ENCODE peak calls at places on chromosomes 16 and 17, in seven cellular contexts. One of them, this sample, is unnamed.

GRCh38 chr17:32266389-32267269 is 997 bp downstream of the RHBDL3 start:
- DNase-seq in stomach: no peak
- DNase-seq in upper lobe of right lung: no peak
- DNase-seq in PC-9: no peak
- DNase-seq in cardiac muscle cell: no peak
- DNase-seq in psoas muscle: no peak
- DNase-seq in Karpas-422: no peak
- DNase-seq in this sample: no peak

GRCh38 chr17:57554826-57555635 is 190.1 kb downstream of the CCDC182 start:
- DNase-seq in stomach: no peak
- DNase-seq in upper lobe of right lung: no peak
- DNase-seq in PC-9: no peak
- DNase-seq in cardiac muscle cell: no peak
- DNase-seq in psoas muscle: no peak
- DNase-seq in Karpas-422: no peak
- DNase-seq in this sample: no peak

GRCh38 chr16:14462811-14463210 is 167.2 kb downstream of the PARN start:
- DNase-seq in stomach: no peak
- DNase-seq in upper lobe of right lung: no peak
- DNase-seq in PC-9: no peak
- DNase-seq in cardiac muscle cell: peak; percentile 16
- DNase-seq in psoas muscle: no peak
- DNase-seq in Karpas-422: no peak
- DNase-seq in this sample: no peak

GRCh38 chr16:57859331-57859730 is 57.0 kb upstream of the KIFC3 start:
- DNase-seq in stomach: no peak
- DNase-seq in upper lobe of right lung: no peak
- DNase-seq in PC-9: no peak
- DNase-seq in cardiac muscle cell: peak; percentile 66
- DNase-seq in psoas muscle: no peak
- DNase-seq in Karpas-422: no peak
- DNase-seq in this sample: no peak

GRCh38 chr16:887846-888245 is 82.9 kb downstream of the LMF1 start:
- DNase-seq in stomach: no peak
- DNase-seq in upper lobe of right lung: no peak
- DNase-seq in PC-9: no peak
- DNase-seq in cardiac muscle cell: no peak
- DNase-seq in psoas muscle: peak; percentile 4
- DNase-seq in Karpas-422: no peak
- DNase-seq in this sample: no peak

GRCh38 chr17:35679007-35679682 is 52.3 kb upstream of the RASL10B start:
- DNase-seq in stomach: no peak
- DNase-seq in upper lobe of right lung: no peak
- DNase-seq in PC-9: no peak
- DNase-seq in cardiac muscle cell: no peak
- DNase-seq in psoas muscle: no peak
- DNase-seq in Karpas-422: no peak
- DNase-seq in this sample: no peak

GRCh38 chr17:11705111-11705510 is 106.8 kb downstream of the DNAH9 start:
- DNase-seq in stomach: no peak
- DNase-seq in upper lobe of right lung: no peak
- DNase-seq in PC-9: no peak
- DNase-seq in cardiac muscle cell: no peak
- DNase-seq in psoas muscle: no peak
- DNase-seq in Karpas-422: no peak
- DNase-seq in this sample: no peak

GRCh38 chr17:37107406-37108083 is 158.8 kb downstream of the AATF start:
- DNase-seq in stomach: peak; percentile 87
- DNase-seq in upper lobe of right lung: peak; percentile 85
- DNase-seq in PC-9: no peak
- DNase-seq in cardiac muscle cell: peak; percentile 36
- DNase-seq in psoas muscle: peak; percentile 45
- DNase-seq in Karpas-422: no peak
- DNase-seq in this sample: no peak

GRCh38 chr17:70938311-70938710 is 769.0 kb downstream of the KCNJ2 start:
- DNase-seq in stomach: no peak
- DNase-seq in upper lobe of right lung: no peak
- DNase-seq in PC-9: no peak
- DNase-seq in cardiac muscle cell: no peak
- DNase-seq in psoas muscle: no peak
- DNase-seq in Karpas-422: no peak
- DNase-seq in this sample: no peak

GRCh38 chr17:40369923-40370322 is 5.4 kb upstream of the GJD3 start:
- DNase-seq in stomach: no peak
- DNase-seq in upper lobe of right lung: peak; percentile 44
- DNase-seq in PC-9: no peak
- DNase-seq in cardiac muscle cell: no peak
- DNase-seq in psoas muscle: no peak
- DNase-seq in Karpas-422: no peak
- DNase-seq in this sample: no peak

GRCh38 chr16:82051656-82052055 is 16.6 kb downstream of the HSD17B2 start:
- DNase-seq in stomach: no peak
- DNase-seq in upper lobe of right lung: no peak
- DNase-seq in PC-9: no peak
- DNase-seq in cardiac muscle cell: no peak
- DNase-seq in psoas muscle: no peak
- DNase-seq in Karpas-422: no peak
- DNase-seq in this sample: no peak

GRCh38 chr16:7218936-7219335 is 113.7 kb upstream of the RBFOX1 start:
- DNase-seq in stomach: no peak
- DNase-seq in upper lobe of right lung: no peak
- DNase-seq in PC-9: no peak
- DNase-seq in cardiac muscle cell: no peak
- DNase-seq in psoas muscle: no peak
- DNase-seq in Karpas-422: no peak
- DNase-seq in this sample: no peak

GRCh38 chr17:4001048-4001590 is 36.9 kb upstream of the ATP2A3 start:
- DNase-seq in stomach: no peak
- DNase-seq in upper lobe of right lung: no peak
- DNase-seq in PC-9: no peak
- DNase-seq in cardiac muscle cell: peak; percentile 50
- DNase-seq in psoas muscle: no peak
- DNase-seq in Karpas-422: no peak
- DNase-seq in this sample: no peak

GRCh38 chr17:15291674-15292361 is 26.7 kb upstream of the PMP22 start:
- DNase-seq in stomach: peak; percentile 26
- DNase-seq in upper lobe of right lung: no peak
- DNase-seq in PC-9: no peak
- DNase-seq in cardiac muscle cell: peak; percentile 83
- DNase-seq in psoas muscle: no peak
- DNase-seq in Karpas-422: no peak
- DNase-seq in this sample: no peak

GRCh38 chr17:76138234-76138895 is 2.7 kb downstream of the FOXJ1 start:
- DNase-seq in stomach: no peak
- DNase-seq in upper lobe of right lung: no peak
- DNase-seq in PC-9: no peak
- DNase-seq in cardiac muscle cell: no peak
- DNase-seq in psoas muscle: no peak
- DNase-seq in Karpas-422: no peak
- DNase-seq in this sample: no peak

GRCh38 chr17:72416054-72416691 is 295.4 kb downstream of the SOX9 start:
- DNase-seq in stomach: no peak
- DNase-seq in upper lobe of right lung: no peak
- DNase-seq in PC-9: peak; percentile 48
- DNase-seq in cardiac muscle cell: peak; percentile 12
- DNase-seq in psoas muscle: no peak
- DNase-seq in Karpas-422: no peak
- DNase-seq in this sample: no peak

GRCh38 chr16:57677622-57678369 is 9.7 kb downstream of the ADGRG3 start:
- DNase-seq in stomach: peak; percentile 73
- DNase-seq in upper lobe of right lung: no peak
- DNase-seq in PC-9: peak; percentile 33
- DNase-seq in cardiac muscle cell: no peak
- DNase-seq in psoas muscle: no peak
- DNase-seq in Karpas-422: no peak
- DNase-seq in this sample: no peak

GRCh38 chr17:77602062-77602746 is 356.3 kb upstream of the TNRC6C start:
- DNase-seq in stomach: peak; percentile 27
- DNase-seq in upper lobe of right lung: peak; percentile 55
- DNase-seq in PC-9: no peak
- DNase-seq in cardiac muscle cell: peak; percentile 54
- DNase-seq in psoas muscle: peak; percentile 79
- DNase-seq in Karpas-422: peak; percentile 15
- DNase-seq in this sample: no peak
- H3K4me3 ChIP-seq in stomach: no peak overlapping the region
- H3K4me3 ChIP-seq in upper lobe of right lung: no peak overlapping the region
- H3K4me3 ChIP-seq in PC-9: no peak overlapping the region
- H3K4me3 ChIP-seq in cardiac muscle cell: no peak overlapping the region
- H3K4me3 ChIP-seq in psoas muscle: peak overlapping the region; percentile 36
- H3K4me3 ChIP-seq in Karpas-422: no peak overlapping the region
- H3K4me3 ChIP-seq in this sample: no peak overlapping the region

GRCh38 chr17:79282294-79282693 is 207.7 kb downstream of the ENGASE start:
- DNase-seq in stomach: no peak
- DNase-seq in upper lobe of right lung: no peak
- DNase-seq in PC-9: no peak
- DNase-seq in cardiac muscle cell: no peak
- DNase-seq in psoas muscle: no peak
- DNase-seq in Karpas-422: no peak
- DNase-seq in this sample: no peak

GRCh38 chr17:79288950-79289349 is 214.3 kb downstream of the ENGASE start:
- DNase-seq in stomach: no peak
- DNase-seq in upper lobe of right lung: no peak
- DNase-seq in PC-9: no peak
- DNase-seq in cardiac muscle cell: no peak
- DNase-seq in psoas muscle: no peak
- DNase-seq in Karpas-422: no peak
- DNase-seq in this sample: no peak

GRCh38 chr17:79290726-79291125 is 216.1 kb downstream of the ENGASE start:
- DNase-seq in stomach: no peak
- DNase-seq in upper lobe of right lung: no peak
- DNase-seq in PC-9: no peak
- DNase-seq in cardiac muscle cell: no peak
- DNase-seq in psoas muscle: no peak
- DNase-seq in Karpas-422: no peak
- DNase-seq in this sample: no peak

GRCh38 chr17:79285973-79286372 is 211.3 kb downstream of the ENGASE start:
- DNase-seq in stomach: no peak
- DNase-seq in upper lobe of right lung: no peak
- DNase-seq in PC-9: no peak
- DNase-seq in cardiac muscle cell: no peak
- DNase-seq in psoas muscle: no peak
- DNase-seq in Karpas-422: no peak
- DNase-seq in this sample: no peak

DNA sequence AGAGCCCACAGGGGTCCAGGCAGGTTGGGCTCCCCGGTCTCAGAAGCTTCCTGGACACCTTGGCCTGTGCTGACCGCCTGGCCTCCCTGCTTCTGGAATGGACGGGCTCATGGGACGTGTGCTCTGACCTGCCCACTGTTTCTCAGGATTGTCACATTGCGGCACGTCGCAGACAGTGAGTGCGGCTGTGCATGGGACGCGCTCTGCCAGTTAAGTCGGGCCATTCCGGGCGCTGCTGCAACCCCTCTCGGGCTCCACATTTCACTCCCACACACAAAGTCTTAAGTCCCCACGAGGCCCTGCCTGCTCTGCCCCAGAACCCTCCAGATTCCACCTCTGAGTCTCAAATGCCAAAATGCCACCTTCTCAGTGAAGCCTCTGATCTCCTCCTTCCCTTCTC is 213.1 kb downstream of the ENGASE start:
- DNase-seq in stomach: no peak
- DNase-seq in upper lobe of right lung: no peak
- DNase-seq in PC-9: no peak
- DNase-seq in cardiac muscle cell: no peak
- DNase-seq in psoas muscle: no peak
- DNase-seq in Karpas-422: no peak
- DNase-seq in this sample: no peak
- H3K27me3 ChIP-seq in stomach: peaks cover 15% of the 10 kb centered on the region
- H3K27me3 ChIP-seq in upper lobe of right lung: peaks cover 33% of the 10 kb centered on the region
- H3K27me3 ChIP-seq in PC-9: peaks cover 95% of the 10 kb centered on the region
- H3K27me3 ChIP-seq in cardiac muscle cell: peaks cover 20% of the 10 kb centered on the region
- H3K27me3 ChIP-seq in psoas muscle: peaks cover 6% of the 10 kb centered on the region
- H3K27me3 ChIP-seq in Karpas-422: no peaks in the 10 kb centered on the region
- H3K27me3 ChIP-seq in this sample: no peaks in the 10 kb centered on the region

GRCh38 chr17:43768382-43768781 is 9.8 kb upstream of the SOST start:
- DNase-seq in stomach: peak; percentile 67
- DNase-seq in upper lobe of right lung: peak; percentile 79
- DNase-seq in PC-9: no peak
- DNase-seq in cardiac muscle cell: no peak
- DNase-seq in psoas muscle: peak; percentile 45
- DNase-seq in Karpas-422: no peak
- DNase-seq in this sample: no peak

GRCh38 chr17:43767053-43767712 is 8.6 kb upstream of the SOST start:
- DNase-seq in stomach: peak; percentile 15
- DNase-seq in upper lobe of right lung: no peak
- DNase-seq in PC-9: no peak
- DNase-seq in cardiac muscle cell: no peak
- DNase-seq in psoas muscle: no peak
- DNase-seq in Karpas-422: no peak
- DNase-seq in this sample: no peak

GRCh38 chr17:43768943-43769342 is 9.8 kb downstream of the DUSP3 start:
- DNase-seq in stomach: no peak
- DNase-seq in upper lobe of right lung: no peak
- DNase-seq in PC-9: no peak
- DNase-seq in cardiac muscle cell: no peak
- DNase-seq in psoas muscle: no peak
- DNase-seq in Karpas-422: no peak
- DNase-seq in this sample: no peak

GRCh38 chr17:43766413-43767052 is 7.9 kb upstream of the SOST start:
- DNase-seq in stomach: peak; percentile 71
- DNase-seq in upper lobe of right lung: peak; percentile 81
- DNase-seq in PC-9: peak; percentile 46
- DNase-seq in cardiac muscle cell: peak; percentile 64
- DNase-seq in psoas muscle: peak; percentile 64
- DNase-seq in Karpas-422: peak; percentile 71
- DNase-seq in this sample: peak; percentile 38

DNA sequence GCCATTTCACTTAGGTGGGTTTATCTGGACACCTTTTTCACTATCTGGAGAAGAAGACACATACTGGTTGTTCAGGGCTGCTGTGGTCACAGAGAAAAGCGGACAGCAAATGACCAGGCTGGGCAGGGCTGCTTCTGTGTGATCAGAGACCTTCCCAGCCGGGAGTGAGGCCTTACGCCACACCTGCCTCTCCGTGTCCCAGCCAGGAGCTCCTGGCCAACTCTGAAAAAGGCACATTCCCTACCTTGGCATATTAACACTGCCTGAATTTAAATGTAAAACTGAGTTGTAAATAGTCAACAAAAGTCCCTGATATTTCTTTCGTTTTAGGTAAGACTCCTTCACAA is 9.1 kb upstream of the SOST start:
- DNase-seq in stomach: peak; percentile 23
- DNase-seq in upper lobe of right lung: no peak
- DNase-seq in PC-9: no peak
- DNase-seq in cardiac muscle cell: no peak
- DNase-seq in psoas muscle: no peak
- DNase-seq in Karpas-422: no peak
- DNase-seq in this sample: no peak
- H3K4me1 ChIP-seq in stomach: peaks cover 52% of the 10 kb centered on the region
- H3K4me1 ChIP-seq in upper lobe of right lung: peaks cover 7% of the 10 kb centered on the region
- H3K4me1 ChIP-seq in PC-9: no peaks in the 10 kb centered on the region
- H3K4me1 ChIP-seq in cardiac muscle cell: no peaks in the 10 kb centered on the region
- H3K4me1 ChIP-seq in psoas muscle: peaks cover 40% of the 10 kb centered on the region
- H3K4me1 ChIP-seq in Karpas-422: peaks cover 5% of the 10 kb centered on the region
- H3K4me1 ChIP-seq in this sample: no peaks in the 10 kb centered on the region

DNA sequence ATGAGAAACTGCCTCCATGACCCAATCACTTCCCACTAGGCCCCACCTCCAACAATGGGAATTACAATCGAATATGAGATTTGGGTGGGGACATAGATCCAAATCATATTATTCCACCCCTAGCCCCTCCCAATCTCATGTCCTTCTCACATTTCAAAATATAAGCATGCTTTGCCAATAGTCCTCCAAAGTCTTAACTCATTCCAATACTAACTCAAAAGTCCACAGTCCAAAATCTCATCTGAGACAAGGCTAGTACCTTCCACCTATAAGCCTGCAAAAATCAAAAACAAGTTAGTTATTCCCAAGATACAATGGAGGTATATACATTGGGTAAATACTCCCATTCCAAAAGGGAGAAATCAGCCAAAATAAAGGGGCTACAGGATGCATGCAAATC is 12.9 kb downstream of the CLEC10A start:
- DNase-seq in stomach: no peak
- DNase-seq in upper lobe of right lung: no peak
- DNase-seq in PC-9: no peak
- DNase-seq in cardiac muscle cell: no peak
- DNase-seq in psoas muscle: no peak
- DNase-seq in Karpas-422: no peak
- DNase-seq in this sample: no peak
- H3K4me3 ChIP-seq in stomach: no peak overlapping the region
- H3K4me3 ChIP-seq in upper lobe of right lung: no peak overlapping the region
- H3K4me3 ChIP-seq in PC-9: no peak overlapping the region
- H3K4me3 ChIP-seq in cardiac muscle cell: no peak overlapping the region
- H3K4me3 ChIP-seq in psoas muscle: no peak overlapping the region
- H3K4me3 ChIP-seq in Karpas-422: no peak overlapping the region
- H3K4me3 ChIP-seq in this sample: no peak overlapping the region